ENCODE peak calls at places on chromosomes 3 and 15, in four cellular contexts. E is endothelial cell of umbilical vein, U is spleen, D is stomach. F is an unnamed sample.

GRCh38 chr3:182632077-182632393 is 161.3 kb upstream of the ATP11B start:
- DNase-seq in E (no peak), U (no peak), D (no peak), F (no peak)

GRCh38 chr15:41269887-41270286 is 38.8 kb downstream of the CHP1 start:
- DNase-seq in E (no peak), U (no peak), D (no peak), F (no peak)

GRCh38 chr15:96047255-96047931 is 283.1 kb upstream of the NR2F2 start:
- DNase-seq in E (peak; percentile 83), U (no peak), D (no peak), F (no peak)

GRCh38 chr15:72813345-72814004 is 29.9 kb upstream of the ADPGK start:
- DNase-seq in E (no peak), U (no peak), D (no peak), F (no peak)

GRCh38 chr15:38217181-38217580 is 35.5 kb upstream of the SPRED1 start:
- DNase-seq in E (no peak), U (no peak), D (no peak), F (no peak)

GRCh38 chr3:197896421-197896820 is 53.6 kb upstream of the RPL35A start:
- DNase-seq in E (no peak), U (no peak), D (no peak), F (no peak)

GRCh38 chr3:80355144-80355543 is 587.3 kb upstream of the ROBO1 start:
- DNase-seq in E (no peak), U (no peak), D (no peak), F (no peak)

GRCh38 chr3:12142476-12142875 is 16.2 kb downstream of the TIMP4 start:
- DNase-seq in E (no peak), U (no peak), D (no peak), F (no peak)

GRCh38 chr3:71563827-71564226 is 19.7 kb downstream of the FOXP1 start:
- DNase-seq in E (no peak), U (no peak), D (peak; percentile 44), F (no peak)

GRCh38 chr15:101501703-101502373 is 12.3 kb upstream of the PCSK6 start:
- DNase-seq in E (peak; percentile 34), U (peak; percentile 81), D (peak; percentile 48), F (no peak)

GRCh38 chr3:169575381-169575780 is 88.1 kb downstream of the MECOM start:
- DNase-seq in E (peak; percentile 85), U (no peak), D (peak; percentile 26), F (no peak)

GRCh38 chr3:2931265-2931664 is 178.9 kb downstream of the IL5RA start:
- DNase-seq in E (no peak), U (no peak), D (no peak), F (no peak)

GRCh38 chr3:57274845-57275244 is 17.6 kb downstream of the ASB14 start:
- DNase-seq in E (no peak), U (no peak), D (no peak), F (no peak)

GRCh38 chr15:68258684-68259083 is 18.9 kb upstream of the FEM1B start:
- DNase-seq in E (no peak), U (no peak), D (no peak), F (peak; percentile 16)

GRCh38 chr3:150610785-150611184 is 7.7 kb downstream of the SELENOT start:
- DNase-seq in E (no peak), U (no peak), D (no peak), F (no peak)

GRCh38 chr15:68492855-68493254 is 60.9 kb upstream of the ITGA11 start:
- DNase-seq in E (no peak), U (no peak), D (no peak), F (no peak)

GRCh38 chr3:62875103-62876002 is at the start of gene CADPS:
- DNase-seq in E (no peak), U (no peak), D (no peak), F (peak; percentile 13)

GRCh38 chr3:186209810-186210752 is 101.2 kb upstream of the ETV5 start:
- DNase-seq in E (no peak), U (no peak), D (peak; percentile 58), F (peak; percentile 32)

GRCh38 chr3:138861755-138862333 is 27.1 kb upstream of the PIK3CB start:
- DNase-seq in E (peak; percentile 28), U (peak; percentile 34), D (no peak), F (no peak)

GRCh38 chr15:91049378-91050127 is 27.2 kb upstream of the VPS33B start:
- DNase-seq in E (peak; percentile 66), U (no peak), D (peak; percentile 59), F (peak; percentile 70)

GRCh38 chr3:48435774-48436476 is 4.0 kb downstream of the CCDC51 start:
- DNase-seq in E (peak; percentile 82), U (peak; percentile 94), D (peak; percentile 91), F (peak; percentile 91)
- TF ChIP-seq POLR2AphosphoS5 in E (no peak), U (no peak), D (no peak), F (no peak)

GRCh38 chr3:59605318-59605717 is 555.5 kb upstream of the CFAP20DC start:
- DNase-seq in E (no peak), U (no peak), D (peak; percentile 45), F (peak; percentile 13)

GRCh38 chr3:59605944-59606534 is 556.2 kb upstream of the CFAP20DC start:
- DNase-seq in E (no peak), U (no peak), D (no peak), F (no peak)

GRCh38 chr3:59608356-59608755 is 558.5 kb upstream of the CFAP20DC start:
- DNase-seq in E (no peak), U (no peak), D (no peak), F (no peak)

GRCh38 chr3:59606638-59607262 is 556.9 kb upstream of the CFAP20DC start:
- DNase-seq in E (no peak), U (no peak), D (no peak), F (no peak)

GRCh38 chr3:59607628-59608027 is 557.8 kb upstream of the CFAP20DC start:
- DNase-seq in E (no peak), U (no peak), D (no peak), F (no peak)
- TF ChIP-seq POLR2AphosphoS5 in E (no peak), U (no peak), D (no peak), F (no peak)

DNA sequence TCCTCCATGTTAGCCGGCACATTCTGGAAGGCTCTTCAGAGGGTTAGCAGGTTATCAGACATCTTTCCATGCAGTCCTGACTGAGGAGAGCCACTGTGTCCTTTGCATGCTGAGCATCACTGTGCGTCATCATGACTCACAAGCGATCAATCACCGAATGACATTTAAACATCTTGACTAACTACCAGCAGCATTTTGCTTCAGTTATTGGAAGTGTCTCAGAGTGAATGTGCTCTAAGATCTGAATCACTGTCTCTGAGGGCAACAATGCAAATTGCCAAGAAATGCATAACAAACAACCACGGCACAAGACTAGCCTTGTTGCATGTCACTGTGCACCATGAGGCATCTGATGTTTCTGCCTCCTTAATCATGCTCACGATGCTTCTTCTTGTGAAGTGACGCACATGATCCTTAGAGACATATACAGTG is 18.3 kb upstream of the ATP8B4 start:
- DNase-seq in E (peak; percentile 13), U (no peak), D (no peak), F (no peak)
- TF ChIP-seq POLR2AphosphoS5 in E (peak; percentile 42), U (no peak), D (no peak), F (no peak)

GRCh38 chr15:66023322-66023972 is 154.2 kb downstream of the RAB11A start:
- DNase-seq in E (no peak), U (no peak), D (no peak), F (no peak)
- TF ChIP-seq POLR2AphosphoS5 in E (no peak), U (no peak), D (no peak), F (no peak)

GRCh38 chr3:171944109-171945016 is 95.0 kb upstream of the FNDC3B start:
- DNase-seq in E (peak; percentile 91), U (no peak), D (no peak), F (no peak)
- TF ChIP-seq POLR2AphosphoS5 in E (no peak), U (no peak), D (no peak), F (no peak)

GRCh38 chr3:21390856-21391255 is 360.2 kb downstream of the ZNF385D start:
- DNase-seq in E (no peak), U (no peak), D (no peak), F (no peak)
- TF ChIP-seq POLR2AphosphoS5 in E (no peak), U (no peak), D (no peak), F (no peak)

GRCh38 chr15:60119101-60119500 is 115.0 kb downstream of the FOXB1 start:
- DNase-seq in E (no peak), U (no peak), D (no peak), F (no peak)

GRCh38 chr15:60118146-60118545 is 114.0 kb downstream of the FOXB1 start:
- DNase-seq in E (no peak), U (no peak), D (no peak), F (no peak)

GRCh38 chr15:60116456-60117089 is 112.5 kb downstream of the FOXB1 start:
- DNase-seq in E (no peak), U (no peak), D (no peak), F (no peak)

GRCh38 chr15:60120100-60120499 is 116.0 kb downstream of the FOXB1 start:
- DNase-seq in E (no peak), U (no peak), D (no peak), F (no peak)

GRCh38 chr15:60118564-60119080 is 114.5 kb downstream of the FOXB1 start:
- DNase-seq in E (no peak), U (no peak), D (no peak), F (no peak)
- TF ChIP-seq POLR2AphosphoS5 in E (no peak), U (no peak), D (no peak), F (no peak)

GRCh38 chr3:157156844-157157635 is 2.9 kb downstream of the CCNL1 start:
- DNase-seq in E (no peak), U (no peak), D (no peak), F (no peak)

GRCh38 chr3:157152438-157152837 is 7.5 kb downstream of the CCNL1 start:
- DNase-seq in E (no peak), U (no peak), D (no peak), F (no peak)

GRCh38 chr3:157155591-157155990 is 4.4 kb downstream of the CCNL1 start:
- DNase-seq in E (no peak), U (no peak), D (no peak), F (no peak)

GRCh38 chr3:157152930-157153329 is 7.0 kb downstream of the CCNL1 start:
- DNase-seq in E (no peak), U (no peak), D (no peak), F (no peak)

DNA sequence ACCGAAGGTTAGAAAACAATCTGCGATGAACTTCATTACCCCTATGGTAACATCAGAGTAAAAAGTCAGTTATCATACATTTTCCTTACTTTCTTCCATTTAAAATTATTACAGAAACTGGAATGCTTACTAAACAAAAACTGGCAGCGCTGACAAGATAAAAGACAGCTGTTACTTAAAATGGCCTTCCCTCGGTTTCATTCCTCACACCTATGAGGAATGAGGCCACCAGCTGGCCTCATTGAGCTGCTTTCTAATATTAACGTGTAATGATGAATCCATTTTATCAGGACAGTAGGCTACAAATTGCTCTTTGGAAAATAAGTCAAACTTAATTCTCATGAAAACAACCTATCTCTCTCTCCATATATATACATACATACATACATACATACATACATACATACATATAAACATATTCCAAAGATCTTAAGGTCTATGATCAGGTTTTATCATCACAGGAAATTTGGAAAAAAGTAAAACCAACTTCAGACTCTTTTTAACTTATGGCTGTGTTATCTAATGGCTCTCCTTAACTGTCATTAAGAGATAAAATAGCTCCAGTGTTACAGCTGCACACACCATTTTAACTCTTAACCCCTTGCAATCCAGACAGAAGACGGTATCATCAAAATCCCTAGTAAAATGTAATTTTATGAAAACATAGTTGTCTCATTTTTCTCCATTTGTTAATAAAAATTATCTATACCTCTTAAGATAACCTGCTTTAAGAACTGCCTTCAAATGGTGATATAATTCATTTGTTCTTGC is 5.2 kb downstream of the CCNL1 start:
- DNase-seq in E (no peak), U (no peak), D (no peak), F (no peak)
- TF ChIP-seq POLR2AphosphoS5 in E (no peak), U (no peak), D (no peak), F (no peak)

GRCh38 chr15:44873103-44873502 is 83.4 kb upstream of the TERB2 start:
- DNase-seq in E (no peak), U (no peak), D (no peak), F (no peak)
- TF ChIP-seq POLR2AphosphoS5 in E (no peak), U (no peak), D (no peak), F (no peak)

F was measured in transverse colon.